ENCODE peak calls at places on chromosomes 11 and 22, in six cellular contexts. One of them, this sample, is unnamed.

GRCh38 chr11:5891216-5891800 is 1.7 kb upstream of the OR52E5 start:
- DNase-seq in esophagus squamous epithelium: no peak
- DNase-seq in GM12864: no peak
- DNase-seq in IMR-90: peak; percentile 6
- DNase-seq in nephron progenitor cell: no peak
- DNase-seq in AG04450: no peak
- DNase-seq in this sample: no peak

GRCh38 chr11:35811783-35812182 is 132.1 kb upstream of the LDLRAD3 start:
- DNase-seq in IMR-90: no peak
- DNase-seq in AG04450: no peak
- DNase-seq in esophagus squamous epithelium: no peak
- DNase-seq in nephron progenitor cell: no peak
- DNase-seq in GM12864: no peak
- DNase-seq in this sample: no peak

GRCh38 chr22:42881982-42882656 is 25.0 kb upstream of the ARFGAP3 start:
- DNase-seq in esophagus squamous epithelium: no peak
- DNase-seq in IMR-90: no peak
- DNase-seq in AG04450: no peak
- DNase-seq in nephron progenitor cell: no peak
- DNase-seq in GM12864: no peak
- DNase-seq in this sample: no peak

GRCh38 chr22:19105867-19106802 is 16.1 kb downstream of the DGCR2 start:
- DNase-seq in nephron progenitor cell: no peak
- DNase-seq in esophagus squamous epithelium: no peak
- DNase-seq in AG04450: no peak
- DNase-seq in GM12864: no peak
- DNase-seq in IMR-90: no peak
- DNase-seq in this sample: peak; percentile 26

GRCh38 chr22:24474221-24474620 is 20.9 kb upstream of the UPB1 start:
- DNase-seq in GM12864: no peak
- DNase-seq in nephron progenitor cell: no peak
- DNase-seq in AG04450: peak; percentile 71
- DNase-seq in IMR-90: peak; percentile 92
- DNase-seq in esophagus squamous epithelium: no peak
- DNase-seq in this sample: no peak

GRCh38 chr11:79045811-79046304 is 395.0 kb downstream of the TENM4 start:
- DNase-seq in nephron progenitor cell: no peak
- DNase-seq in esophagus squamous epithelium: no peak
- DNase-seq in GM12864: no peak
- DNase-seq in IMR-90: peak; percentile 58
- DNase-seq in AG04450: no peak
- DNase-seq in this sample: no peak

GRCh38 chr11:60955566-60955965 is 3.6 kb upstream of the SLC15A3 start:
- DNase-seq in GM12864: no peak
- DNase-seq in esophagus squamous epithelium: no peak
- DNase-seq in IMR-90: no peak
- DNase-seq in AG04450: no peak
- DNase-seq in nephron progenitor cell: no peak
- DNase-seq in this sample: no peak

GRCh38 chr22:23163665-23164064 is 16.6 kb upstream of the BCR start:
- DNase-seq in AG04450: no peak
- DNase-seq in IMR-90: no peak
- DNase-seq in nephron progenitor cell: no peak
- DNase-seq in esophagus squamous epithelium: no peak
- DNase-seq in GM12864: no peak
- DNase-seq in this sample: no peak

GRCh38 chr22:46758867-46759290 is 3.6 kb upstream of the TBC1D22A start:
- DNase-seq in nephron progenitor cell: peak; percentile 57
- DNase-seq in IMR-90: peak; percentile 63
- DNase-seq in GM12864: peak; percentile 58
- DNase-seq in AG04450: peak; percentile 32
- DNase-seq in esophagus squamous epithelium: no peak
- DNase-seq in this sample: peak; percentile 67

GRCh38 chr22:23180893-23181762 is 819 bp downstream of the BCR start:
- DNase-seq in IMR-90: no peak
- DNase-seq in GM12864: no peak
- DNase-seq in AG04450: no peak
- DNase-seq in nephron progenitor cell: peak; percentile 41
- DNase-seq in esophagus squamous epithelium: no peak
- DNase-seq in this sample: no peak

GRCh38 chr11:27397619-27398412 is 34.8 kb upstream of the CCDC34 start:
- DNase-seq in IMR-90: no peak
- DNase-seq in esophagus squamous epithelium: no peak
- DNase-seq in nephron progenitor cell: no peak
- DNase-seq in GM12864: no peak
- DNase-seq in AG04450: no peak
- DNase-seq in this sample: no peak

GRCh38 chr11:76636826-76637460 is 33.6 kb downstream of the LRRC32 start:
- DNase-seq in nephron progenitor cell: no peak
- DNase-seq in AG04450: no peak
- DNase-seq in GM12864: no peak
- DNase-seq in IMR-90: no peak
- DNase-seq in esophagus squamous epithelium: no peak
- DNase-seq in this sample: no peak

GRCh38 chr11:110479445-110480101 is 49.8 kb downstream of the FDX1 start:
- DNase-seq in nephron progenitor cell: no peak
- DNase-seq in AG04450: peak; percentile 37
- DNase-seq in GM12864: no peak
- DNase-seq in IMR-90: peak; percentile 77
- DNase-seq in esophagus squamous epithelium: no peak
- DNase-seq in this sample: no peak

GRCh38 chr11:11416502-11416901 is 63.5 kb upstream of the CSNK2A3 start:
- DNase-seq in esophagus squamous epithelium: no peak
- DNase-seq in AG04450: no peak
- DNase-seq in IMR-90: peak; percentile 45
- DNase-seq in nephron progenitor cell: no peak
- DNase-seq in GM12864: no peak
- DNase-seq in this sample: no peak

GRCh38 chr22:21098099-21098671 is 52.4 kb downstream of the LRRC74B start:
- DNase-seq in nephron progenitor cell: no peak
- DNase-seq in GM12864: no peak
- DNase-seq in esophagus squamous epithelium: no peak
- DNase-seq in IMR-90: no peak
- DNase-seq in AG04450: no peak
- DNase-seq in this sample: no peak

GRCh38 chr22:21634844-21635243 is 2.3 kb downstream of the CCDC116 start:
- DNase-seq in nephron progenitor cell: no peak
- DNase-seq in esophagus squamous epithelium: no peak
- DNase-seq in IMR-90: no peak
- DNase-seq in GM12864: no peak
- DNase-seq in AG04450: no peak
- DNase-seq in this sample: no peak

GRCh38 chr11:94151311-94151710 is 22.7 kb downstream of the PANX1 start:
- DNase-seq in nephron progenitor cell: no peak
- DNase-seq in esophagus squamous epithelium: no peak
- DNase-seq in GM12864: no peak
- DNase-seq in AG04450: no peak
- DNase-seq in IMR-90: no peak
- DNase-seq in this sample: no peak

GRCh38 chr11:62716206-62716605 is 8.7 kb downstream of the GNG3 start:
- DNase-seq in GM12864: no peak
- DNase-seq in AG04450: no peak
- DNase-seq in IMR-90: no peak
- DNase-seq in esophagus squamous epithelium: no peak
- DNase-seq in nephron progenitor cell: no peak
- DNase-seq in this sample: no peak

GRCh38 chr22:33568934-33569496 is 351.3 kb downstream of the LARGE1 start:
- DNase-seq in esophagus squamous epithelium: no peak
- DNase-seq in GM12864: no peak
- DNase-seq in AG04450: no peak
- DNase-seq in IMR-90: peak; percentile 36
- DNase-seq in nephron progenitor cell: no peak
- DNase-seq in this sample: no peak

GRCh38 chr11:130202009-130202817 is 42.6 kb downstream of the ST14 start:
- DNase-seq in esophagus squamous epithelium: no peak
- DNase-seq in IMR-90: no peak
- DNase-seq in AG04450: no peak
- DNase-seq in nephron progenitor cell: no peak
- DNase-seq in GM12864: no peak
- DNase-seq in this sample: no peak

GRCh38 chr11:92601048-92601447 is 368.4 kb upstream of the MTNR1B start:
- DNase-seq in AG04450: no peak
- DNase-seq in IMR-90: no peak
- DNase-seq in GM12864: no peak
- DNase-seq in nephron progenitor cell: no peak
- DNase-seq in esophagus squamous epithelium: no peak
- DNase-seq in this sample: no peak

GRCh38 chr11:27317751-27318150 is 45.3 kb downstream of the CCDC34 start:
- DNase-seq in GM12864: no peak
- DNase-seq in nephron progenitor cell: no peak
- DNase-seq in IMR-90: peak; percentile 79
- DNase-seq in AG04450: no peak
- DNase-seq in esophagus squamous epithelium: no peak
- DNase-seq in this sample: no peak

GRCh38 chr11:130369713-130370112 is 55.0 kb upstream of the ZBTB44 start:
- DNase-seq in AG04450: no peak
- DNase-seq in nephron progenitor cell: no peak
- DNase-seq in esophagus squamous epithelium: no peak
- DNase-seq in IMR-90: no peak
- DNase-seq in GM12864: no peak
- DNase-seq in this sample: no peak

GRCh38 chr11:71426413-71426812 is 21.8 kb downstream of the DHCR7 start:
- DNase-seq in nephron progenitor cell: no peak
- DNase-seq in esophagus squamous epithelium: no peak
- DNase-seq in AG04450: no peak
- DNase-seq in IMR-90: no peak
- DNase-seq in GM12864: no peak
- DNase-seq in this sample: no peak

GRCh38 chr11:12994476-12994875 is 14.6 kb upstream of the RASSF10 start:
- DNase-seq in nephron progenitor cell: no peak
- DNase-seq in esophagus squamous epithelium: no peak
- DNase-seq in AG04450: no peak
- DNase-seq in GM12864: no peak
- DNase-seq in IMR-90: no peak
- DNase-seq in this sample: no peak

GRCh38 chr11:41872458-41872857 is 413.0 kb upstream of the LRRC4C start:
- DNase-seq in esophagus squamous epithelium: no peak
- DNase-seq in IMR-90: no peak
- DNase-seq in GM12864: no peak
- DNase-seq in nephron progenitor cell: no peak
- DNase-seq in AG04450: no peak
- DNase-seq in this sample: no peak

GRCh38 chr11:6315811-6316425 is 4.4 kb downstream of the CAVIN3 start:
- DNase-seq in IMR-90: peak; percentile 65
- DNase-seq in AG04450: no peak
- DNase-seq in esophagus squamous epithelium: no peak
- DNase-seq in GM12864: no peak
- DNase-seq in nephron progenitor cell: peak; percentile 63
- DNase-seq in this sample: peak; percentile 52

DNA sequence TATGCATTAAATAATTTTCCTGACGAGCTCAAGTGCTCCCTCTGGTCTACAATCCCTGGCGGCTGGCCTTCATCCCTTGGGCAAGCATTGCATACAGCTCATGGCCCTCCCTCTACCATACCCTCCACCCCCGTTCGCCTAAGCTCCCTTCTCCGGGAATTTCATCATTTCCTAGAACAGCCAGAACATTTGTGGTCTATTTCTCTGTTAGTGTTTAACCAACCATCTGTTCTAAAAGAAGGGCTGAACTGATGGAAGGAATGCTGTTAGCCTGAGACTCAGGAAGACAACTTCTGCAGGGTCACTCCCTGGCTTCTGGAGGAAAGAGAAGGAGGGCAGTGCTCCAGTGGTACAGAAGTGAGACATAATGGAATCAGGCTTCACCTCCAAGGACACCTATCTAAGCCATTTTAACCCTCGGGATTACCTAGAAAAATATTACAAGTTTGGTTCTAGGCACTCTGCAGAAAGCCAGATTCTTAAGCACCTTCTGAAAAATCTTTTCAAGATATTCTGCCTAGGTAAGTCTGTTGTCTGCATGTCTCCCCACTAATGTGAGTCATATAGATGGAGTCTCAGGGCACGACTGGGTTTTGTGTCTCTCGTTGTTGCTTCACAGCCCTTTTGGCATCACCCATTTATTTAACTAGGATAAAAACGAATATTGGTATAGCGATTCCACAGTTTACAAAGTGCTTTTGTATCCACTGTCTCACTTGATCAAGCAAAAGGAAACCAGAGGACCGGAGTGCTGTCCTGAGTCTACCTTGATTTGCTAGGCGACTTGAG is at the start of gene NNMT:
- DNase-seq in GM12864: no peak
- DNase-seq in IMR-90: peak; percentile 97
- DNase-seq in AG04450: peak; percentile 92
- DNase-seq in esophagus squamous epithelium: no peak
- DNase-seq in nephron progenitor cell: no peak
- DNase-seq in this sample: no peak
- TF ChIP-seq CTCF in GM12864: no peak
- TF ChIP-seq CTCF in IMR-90: peak; percentile 2
- TF ChIP-seq CTCF in AG04450: no peak
- TF ChIP-seq CTCF in esophagus squamous epithelium: no peak
- TF ChIP-seq CTCF in nephron progenitor cell: no peak
- TF ChIP-seq CTCF in this sample: no peak

GRCh38 chr11:934437-934950 is 8.8 kb downstream of the AP2A2 start:
- DNase-seq in IMR-90: no peak
- DNase-seq in GM12864: no peak
- DNase-seq in esophagus squamous epithelium: no peak
- DNase-seq in AG04450: no peak
- DNase-seq in nephron progenitor cell: no peak
- DNase-seq in this sample: no peak

GRCh38 chr11:933002-933820 is 7.5 kb downstream of the AP2A2 start:
- DNase-seq in IMR-90: no peak
- DNase-seq in AG04450: no peak
- DNase-seq in nephron progenitor cell: no peak
- DNase-seq in esophagus squamous epithelium: no peak
- DNase-seq in GM12864: no peak
- DNase-seq in this sample: no peak

GRCh38 chr11:932435-932834 is 6.8 kb downstream of the AP2A2 start:
- DNase-seq in AG04450: no peak
- DNase-seq in IMR-90: no peak
- DNase-seq in nephron progenitor cell: no peak
- DNase-seq in GM12864: no peak
- DNase-seq in esophagus squamous epithelium: no peak
- DNase-seq in this sample: no peak

GRCh38 chr11:936199-936598 is 10.5 kb downstream of the AP2A2 start:
- DNase-seq in esophagus squamous epithelium: no peak
- DNase-seq in IMR-90: no peak
- DNase-seq in GM12864: no peak
- DNase-seq in AG04450: no peak
- DNase-seq in nephron progenitor cell: no peak
- DNase-seq in this sample: no peak

GRCh38 chr11:933936-934335 is 8.3 kb downstream of the AP2A2 start:
- DNase-seq in AG04450: no peak
- DNase-seq in IMR-90: no peak
- DNase-seq in GM12864: no peak
- DNase-seq in nephron progenitor cell: no peak
- DNase-seq in esophagus squamous epithelium: no peak
- DNase-seq in this sample: no peak
- TF ChIP-seq CTCF in AG04450: no peak
- TF ChIP-seq CTCF in IMR-90: no peak
- TF ChIP-seq CTCF in GM12864: no peak
- TF ChIP-seq CTCF in nephron progenitor cell: no peak
- TF ChIP-seq CTCF in esophagus squamous epithelium: no peak
- TF ChIP-seq CTCF in this sample: no peak

GRCh38 chr11:104609297-104609696 is 289.0 kb downstream of the CASP12 start:
- DNase-seq in AG04450: peak; percentile 38
- DNase-seq in GM12864: no peak
- DNase-seq in esophagus squamous epithelium: no peak
- DNase-seq in IMR-90: peak; percentile 75
- DNase-seq in nephron progenitor cell: peak; percentile 17
- DNase-seq in this sample: peak; percentile 37
- TF ChIP-seq CTCF in AG04450: peak; percentile 87
- TF ChIP-seq CTCF in GM12864: peak; percentile 71
- TF ChIP-seq CTCF in esophagus squamous epithelium: peak; percentile 57
- TF ChIP-seq CTCF in IMR-90: peak; percentile 70
- TF ChIP-seq CTCF in nephron progenitor cell: peak; percentile 71
- TF ChIP-seq CTCF in this sample: peak; percentile 56

GRCh38 chr11:99911116-99911515 is 776.0 kb upstream of the ARHGAP42 start:
- DNase-seq in AG04450: no peak
- DNase-seq in GM12864: no peak
- DNase-seq in esophagus squamous epithelium: no peak
- DNase-seq in IMR-90: no peak
- DNase-seq in nephron progenitor cell: no peak
- DNase-seq in this sample: no peak
- TF ChIP-seq CTCF in AG04450: no peak
- TF ChIP-seq CTCF in GM12864: no peak
- TF ChIP-seq CTCF in esophagus squamous epithelium: no peak
- TF ChIP-seq CTCF in IMR-90: no peak
- TF ChIP-seq CTCF in nephron progenitor cell: peak; percentile 12
- TF ChIP-seq CTCF in this sample: no peak

This sample was measured in endothelial cell.